ENCODE peak calls at places on chromosomes 13 and 19, in six cellular contexts. W, G, I, Y, M and O are unnamed samples.

GRCh38 chr13:24341439-24341838 is 32.1 kb downstream of the C1QTNF9 start:
- DNase-seq in M (no peak), Y (no peak), I (no peak), G (no peak), W (no peak), O (no peak)

GRCh38 chr19:582497-583197 is 7.0 kb upstream of the HCN2 start:
- DNase-seq in I (no peak), W (no peak), G (no peak), Y (no peak), M (no peak), O (no peak)

GRCh38 chr13:106490887-106491321 is 44.6 kb downstream of the EFNB2 start:
- DNase-seq in G (no peak), W (no peak), Y (no peak), I (peak; percentile 53), M (no peak), O (no peak)

GRCh38 chr19:19747357-19748220 is 14.7 kb upstream of the ZNF14 start:
- DNase-seq in W (no peak), G (no peak), M (no peak), Y (no peak), I (no peak), O (peak; percentile 16)

GRCh38 chr13:112895521-112896465 is 73.2 kb upstream of the MCF2L start:
- DNase-seq in W (no peak), M (no peak), G (no peak), I (peak; percentile 38), Y (no peak), O (no peak)

GRCh38 chr19:2391118-2391725 is 31.2 kb downstream of the TMPRSS9 start:
- DNase-seq in W (no peak), G (peak; percentile 61), Y (peak; percentile 67), I (peak; percentile 82), M (peak; percentile 33), O (no peak)

GRCh38 chr19:17035842-17036424 is 9.3 kb upstream of the CPAMD8 start:
- DNase-seq in Y (no peak), W (no peak), M (no peak), G (no peak), I (peak; percentile 27), O (no peak)

GRCh38 chr19:53136432-53136831 is 3.7 kb upstream of the ZNF415 start:
- DNase-seq in M (no peak), I (no peak), Y (no peak), W (no peak), G (no peak), O (no peak)

GRCh38 chr19:58571575-58571947 is 1.6 kb downstream of the MZF1 start:
- DNase-seq in I (no peak), G (no peak), M (no peak), W (no peak), Y (no peak), O (no peak)

GRCh38 chr19:566403-566802 is 6.0 kb upstream of the BSG start:
- DNase-seq in I (peak; percentile 90), G (no peak), Y (no peak), W (no peak), M (no peak), O (no peak)

GRCh38 chr13:26558074-26558805 is 757 bp downstream of the WASF3 start:
- DNase-seq in M (no peak), Y (no peak), W (no peak), I (peak; percentile 69), G (no peak), O (peak; percentile 57)